ENCODE peak calls at places on chromosomes 16 and 17, in ten cellular contexts. One of them, this sample, is unnamed.

GRCh38 chr16:88510091-88510719 is 57.1 kb downstream of the ZFPM1 start:
- DNase-seq in posterior cingulate gyrus: no peak
- DNase-seq in NCI-H774: no peak
- DNase-seq in stimulated activated CD4-positive, alpha-beta T cell treated with anti-CD3 and anti-CD28 coated beads, TNF-alpha, amount 100 ng/mL, for 1 hour: no peak
- DNase-seq in progenitor cell of endocrine pancreas: no peak
- DNase-seq in GM12878: no peak
- DNase-seq in germinal center: no peak
- DNase-seq in endodermal cell: no peak
- DNase-seq in head of caudate nucleus: no peak
- DNase-seq in activated CD4-positive, alpha-beta T cell treated with anti-CD3 and anti-CD28 coated beads, Interleukin-2, amount 50 U/mL, for 1 hour: no peak
- DNase-seq in this sample: peak

GRCh38 chr16:10067406-10067805 is 114.8 kb downstream of the GRIN2A start:
- DNase-seq in stimulated activated CD4-positive, alpha-beta T cell treated with anti-CD3 and anti-CD28 coated beads, TNF-alpha, amount 100 ng/mL, for 1 hour: no peak
- DNase-seq in activated CD4-positive, alpha-beta T cell treated with anti-CD3 and anti-CD28 coated beads, Interleukin-2, amount 50 U/mL, for 1 hour: no peak
- DNase-seq in GM12878: no peak
- DNase-seq in head of caudate nucleus: no peak
- DNase-seq in progenitor cell of endocrine pancreas: no peak
- DNase-seq in germinal center: no peak
- DNase-seq in NCI-H774: no peak
- DNase-seq in posterior cingulate gyrus: no peak
- DNase-seq in endodermal cell: no peak
- DNase-seq in this sample: peak

GRCh38 chr16:53891409-53892139 is 187.6 kb downstream of the FTO start:
- DNase-seq in progenitor cell of endocrine pancreas: no peak
- DNase-seq in endodermal cell: no peak
- DNase-seq in posterior cingulate gyrus: no peak
- DNase-seq in NCI-H774: no peak
- DNase-seq in activated CD4-positive, alpha-beta T cell treated with anti-CD3 and anti-CD28 coated beads, Interleukin-2, amount 50 U/mL, for 1 hour: no peak
- DNase-seq in stimulated activated CD4-positive, alpha-beta T cell treated with anti-CD3 and anti-CD28 coated beads, TNF-alpha, amount 100 ng/mL, for 1 hour: no peak
- DNase-seq in germinal center: no peak
- DNase-seq in head of caudate nucleus: no peak
- DNase-seq in GM12878: no peak
- DNase-seq in this sample: no peak

GRCh38 chr17:17413215-17413792 is 63.5 kb upstream of the MED9 start:
- DNase-seq in endodermal cell: no peak
- DNase-seq in stimulated activated CD4-positive, alpha-beta T cell treated with anti-CD3 and anti-CD28 coated beads, TNF-alpha, amount 100 ng/mL, for 1 hour: no peak
- DNase-seq in NCI-H774: no peak
- DNase-seq in activated CD4-positive, alpha-beta T cell treated with anti-CD3 and anti-CD28 coated beads, Interleukin-2, amount 50 U/mL, for 1 hour: no peak
- DNase-seq in GM12878: no peak
- DNase-seq in germinal center: no peak
- DNase-seq in head of caudate nucleus: no peak
- DNase-seq in posterior cingulate gyrus: no peak
- DNase-seq in progenitor cell of endocrine pancreas: no peak
- DNase-seq in this sample: no peak

GRCh38 chr16:85675528-85675927 is 13.2 kb downstream of the GINS2 start:
- DNase-seq in germinal center: no peak
- DNase-seq in posterior cingulate gyrus: peak
- DNase-seq in activated CD4-positive, alpha-beta T cell treated with anti-CD3 and anti-CD28 coated beads, Interleukin-2, amount 50 U/mL, for 1 hour: no peak
- DNase-seq in head of caudate nucleus: no peak
- DNase-seq in progenitor cell of endocrine pancreas: no peak
- DNase-seq in GM12878: no peak
- DNase-seq in endodermal cell: no peak
- DNase-seq in NCI-H774: no peak
- DNase-seq in stimulated activated CD4-positive, alpha-beta T cell treated with anti-CD3 and anti-CD28 coated beads, TNF-alpha, amount 100 ng/mL, for 1 hour: no peak
- DNase-seq in this sample: peak

GRCh38 chr17:77208217-77208808 is 67.5 kb downstream of the SEC14L1 start:
- DNase-seq in germinal center: no peak
- DNase-seq in endodermal cell: peak
- DNase-seq in head of caudate nucleus: peak
- DNase-seq in posterior cingulate gyrus: no peak
- DNase-seq in stimulated activated CD4-positive, alpha-beta T cell treated with anti-CD3 and anti-CD28 coated beads, TNF-alpha, amount 100 ng/mL, for 1 hour: no peak
- DNase-seq in progenitor cell of endocrine pancreas: no peak
- DNase-seq in NCI-H774: peak
- DNase-seq in GM12878: no peak
- DNase-seq in activated CD4-positive, alpha-beta T cell treated with anti-CD3 and anti-CD28 coated beads, Interleukin-2, amount 50 U/mL, for 1 hour: no peak
- DNase-seq in this sample: peak

GRCh38 chr17:18248300-18248731 is 10.2 kb downstream of the FLII start:
- DNase-seq in NCI-H774: peak
- DNase-seq in head of caudate nucleus: peak
- DNase-seq in GM12878: no peak
- DNase-seq in activated CD4-positive, alpha-beta T cell treated with anti-CD3 and anti-CD28 coated beads, Interleukin-2, amount 50 U/mL, for 1 hour: peak
- DNase-seq in stimulated activated CD4-positive, alpha-beta T cell treated with anti-CD3 and anti-CD28 coated beads, TNF-alpha, amount 100 ng/mL, for 1 hour: peak
- DNase-seq in progenitor cell of endocrine pancreas: peak
- DNase-seq in germinal center: peak
- DNase-seq in endodermal cell: peak
- DNase-seq in posterior cingulate gyrus: peak
- DNase-seq in this sample: peak

GRCh38 chr17:29124135-29124930 is 55.9 kb downstream of the MYO18A start:
- DNase-seq in head of caudate nucleus: peak
- DNase-seq in endodermal cell: peak
- DNase-seq in stimulated activated CD4-positive, alpha-beta T cell treated with anti-CD3 and anti-CD28 coated beads, TNF-alpha, amount 100 ng/mL, for 1 hour: no peak
- DNase-seq in GM12878: no peak
- DNase-seq in germinal center: peak
- DNase-seq in NCI-H774: peak
- DNase-seq in activated CD4-positive, alpha-beta T cell treated with anti-CD3 and anti-CD28 coated beads, Interleukin-2, amount 50 U/mL, for 1 hour: no peak
- DNase-seq in progenitor cell of endocrine pancreas: no peak
- DNase-seq in posterior cingulate gyrus: no peak
- DNase-seq in this sample: peak

GRCh38 chr17:65307366-65308316 is 170.5 kb downstream of the RGS9 start:
- DNase-seq in stimulated activated CD4-positive, alpha-beta T cell treated with anti-CD3 and anti-CD28 coated beads, TNF-alpha, amount 100 ng/mL, for 1 hour: no peak
- DNase-seq in progenitor cell of endocrine pancreas: no peak
- DNase-seq in NCI-H774: no peak
- DNase-seq in GM12878: no peak
- DNase-seq in posterior cingulate gyrus: no peak
- DNase-seq in head of caudate nucleus: no peak
- DNase-seq in activated CD4-positive, alpha-beta T cell treated with anti-CD3 and anti-CD28 coated beads, Interleukin-2, amount 50 U/mL, for 1 hour: no peak
- DNase-seq in germinal center: no peak
- DNase-seq in endodermal cell: no peak
- DNase-seq in this sample: no peak

GRCh38 chr16:30927789-30928378 is 4.5 kb downstream of the FBXL19 start:
- DNase-seq in endodermal cell: peak
- DNase-seq in activated CD4-positive, alpha-beta T cell treated with anti-CD3 and anti-CD28 coated beads, Interleukin-2, amount 50 U/mL, for 1 hour: no peak
- DNase-seq in posterior cingulate gyrus: peak
- DNase-seq in progenitor cell of endocrine pancreas: peak
- DNase-seq in germinal center: peak
- DNase-seq in stimulated activated CD4-positive, alpha-beta T cell treated with anti-CD3 and anti-CD28 coated beads, TNF-alpha, amount 100 ng/mL, for 1 hour: no peak
- DNase-seq in NCI-H774: peak
- DNase-seq in head of caudate nucleus: peak
- DNase-seq in GM12878: peak
- DNase-seq in this sample: no peak

GRCh38 chr16:88815901-88816589 is 4.3 kb upstream of the APRT start:
- DNase-seq in endodermal cell: peak
- DNase-seq in GM12878: no peak
- DNase-seq in posterior cingulate gyrus: no peak
- DNase-seq in NCI-H774: no peak
- DNase-seq in stimulated activated CD4-positive, alpha-beta T cell treated with anti-CD3 and anti-CD28 coated beads, TNF-alpha, amount 100 ng/mL, for 1 hour: no peak
- DNase-seq in germinal center: peak
- DNase-seq in activated CD4-positive, alpha-beta T cell treated with anti-CD3 and anti-CD28 coated beads, Interleukin-2, amount 50 U/mL, for 1 hour: peak
- DNase-seq in progenitor cell of endocrine pancreas: peak
- DNase-seq in head of caudate nucleus: peak
- DNase-seq in this sample: no peak

GRCh38 chr16:71201556-71201955 is 29.0 kb downstream of the HYDIN start:
- DNase-seq in activated CD4-positive, alpha-beta T cell treated with anti-CD3 and anti-CD28 coated beads, Interleukin-2, amount 50 U/mL, for 1 hour: no peak
- DNase-seq in endodermal cell: no peak
- DNase-seq in GM12878: no peak
- DNase-seq in germinal center: no peak
- DNase-seq in NCI-H774: no peak
- DNase-seq in stimulated activated CD4-positive, alpha-beta T cell treated with anti-CD3 and anti-CD28 coated beads, TNF-alpha, amount 100 ng/mL, for 1 hour: no peak
- DNase-seq in progenitor cell of endocrine pancreas: no peak
- DNase-seq in head of caudate nucleus: no peak
- DNase-seq in posterior cingulate gyrus: no peak
- DNase-seq in this sample: no peak

GRCh38 chr16:4052096-4052495 is 64.1 kb downstream of the ADCY9 start:
- DNase-seq in posterior cingulate gyrus: no peak
- DNase-seq in progenitor cell of endocrine pancreas: no peak
- DNase-seq in endodermal cell: no peak
- DNase-seq in activated CD4-positive, alpha-beta T cell treated with anti-CD3 and anti-CD28 coated beads, Interleukin-2, amount 50 U/mL, for 1 hour: no peak
- DNase-seq in germinal center: no peak
- DNase-seq in head of caudate nucleus: no peak
- DNase-seq in NCI-H774: no peak
- DNase-seq in stimulated activated CD4-positive, alpha-beta T cell treated with anti-CD3 and anti-CD28 coated beads, TNF-alpha, amount 100 ng/mL, for 1 hour: no peak
- DNase-seq in GM12878: no peak
- DNase-seq in this sample: no peak

GRCh38 chr16:51327001-51327400 is 175.9 kb upstream of the SALL1 start:
- DNase-seq in GM12878: no peak
- DNase-seq in germinal center: no peak
- DNase-seq in posterior cingulate gyrus: no peak
- DNase-seq in activated CD4-positive, alpha-beta T cell treated with anti-CD3 and anti-CD28 coated beads, Interleukin-2, amount 50 U/mL, for 1 hour: no peak
- DNase-seq in progenitor cell of endocrine pancreas: no peak
- DNase-seq in NCI-H774: no peak
- DNase-seq in endodermal cell: no peak
- DNase-seq in stimulated activated CD4-positive, alpha-beta T cell treated with anti-CD3 and anti-CD28 coated beads, TNF-alpha, amount 100 ng/mL, for 1 hour: no peak
- DNase-seq in head of caudate nucleus: no peak
- DNase-seq in this sample: peak

GRCh38 chr17:40511136-40511535 is 9.7 kb upstream of the TNS4 start:
- DNase-seq in NCI-H774: no peak
- DNase-seq in head of caudate nucleus: no peak
- DNase-seq in stimulated activated CD4-positive, alpha-beta T cell treated with anti-CD3 and anti-CD28 coated beads, TNF-alpha, amount 100 ng/mL, for 1 hour: no peak
- DNase-seq in GM12878: no peak
- DNase-seq in germinal center: no peak
- DNase-seq in progenitor cell of endocrine pancreas: no peak
- DNase-seq in activated CD4-positive, alpha-beta T cell treated with anti-CD3 and anti-CD28 coated beads, Interleukin-2, amount 50 U/mL, for 1 hour: no peak
- DNase-seq in endodermal cell: no peak
- DNase-seq in posterior cingulate gyrus: no peak
- DNase-seq in this sample: peak

GRCh38 chr16:14423344-14423743 is 206.7 kb downstream of the PARN start:
- DNase-seq in endodermal cell: no peak
- DNase-seq in GM12878: no peak
- DNase-seq in head of caudate nucleus: no peak
- DNase-seq in activated CD4-positive, alpha-beta T cell treated with anti-CD3 and anti-CD28 coated beads, Interleukin-2, amount 50 U/mL, for 1 hour: no peak
- DNase-seq in stimulated activated CD4-positive, alpha-beta T cell treated with anti-CD3 and anti-CD28 coated beads, TNF-alpha, amount 100 ng/mL, for 1 hour: no peak
- DNase-seq in progenitor cell of endocrine pancreas: no peak
- DNase-seq in NCI-H774: no peak
- DNase-seq in posterior cingulate gyrus: no peak
- DNase-seq in germinal center: no peak
- DNase-seq in this sample: no peak

GRCh38 chr16:11768850-11769249 is 26.2 kb upstream of the TXNDC11 start:
- DNase-seq in posterior cingulate gyrus: no peak
- DNase-seq in activated CD4-positive, alpha-beta T cell treated with anti-CD3 and anti-CD28 coated beads, Interleukin-2, amount 50 U/mL, for 1 hour: no peak
- DNase-seq in NCI-H774: no peak
- DNase-seq in endodermal cell: no peak
- DNase-seq in head of caudate nucleus: no peak
- DNase-seq in progenitor cell of endocrine pancreas: no peak
- DNase-seq in germinal center: peak
- DNase-seq in stimulated activated CD4-positive, alpha-beta T cell treated with anti-CD3 and anti-CD28 coated beads, TNF-alpha, amount 100 ng/mL, for 1 hour: no peak
- DNase-seq in GM12878: peak
- DNase-seq in this sample: no peak

GRCh38 chr17:12665263-12666210 is at the start of gene MYOCD:
- DNase-seq in germinal center: peak
- DNase-seq in stimulated activated CD4-positive, alpha-beta T cell treated with anti-CD3 and anti-CD28 coated beads, TNF-alpha, amount 100 ng/mL, for 1 hour: no peak
- DNase-seq in posterior cingulate gyrus: peak
- DNase-seq in activated CD4-positive, alpha-beta T cell treated with anti-CD3 and anti-CD28 coated beads, Interleukin-2, amount 50 U/mL, for 1 hour: no peak
- DNase-seq in NCI-H774: no peak
- DNase-seq in head of caudate nucleus: no peak
- DNase-seq in progenitor cell of endocrine pancreas: peak
- DNase-seq in GM12878: no peak
- DNase-seq in endodermal cell: peak
- DNase-seq in this sample: no peak

GRCh38 chr17:78356163-78356713 is 3.6 kb downstream of the SOCS3 start:
- DNase-seq in endodermal cell: peak
- DNase-seq in stimulated activated CD4-positive, alpha-beta T cell treated with anti-CD3 and anti-CD28 coated beads, TNF-alpha, amount 100 ng/mL, for 1 hour: peak
- DNase-seq in NCI-H774: no peak
- DNase-seq in head of caudate nucleus: peak
- DNase-seq in posterior cingulate gyrus: peak
- DNase-seq in germinal center: peak
- DNase-seq in GM12878: peak
- DNase-seq in activated CD4-positive, alpha-beta T cell treated with anti-CD3 and anti-CD28 coated beads, Interleukin-2, amount 50 U/mL, for 1 hour: peak
- DNase-seq in progenitor cell of endocrine pancreas: no peak
- DNase-seq in this sample: peak

GRCh38 chr16:67198238-67198734 is 645 bp upstream of the ELMO3 start:
- DNase-seq in progenitor cell of endocrine pancreas: no peak
- DNase-seq in NCI-H774: no peak
- DNase-seq in head of caudate nucleus: peak
- DNase-seq in endodermal cell: peak
- DNase-seq in activated CD4-positive, alpha-beta T cell treated with anti-CD3 and anti-CD28 coated beads, Interleukin-2, amount 50 U/mL, for 1 hour: no peak
- DNase-seq in germinal center: peak
- DNase-seq in posterior cingulate gyrus: peak
- DNase-seq in stimulated activated CD4-positive, alpha-beta T cell treated with anti-CD3 and anti-CD28 coated beads, TNF-alpha, amount 100 ng/mL, for 1 hour: no peak
- DNase-seq in GM12878: no peak
- DNase-seq in this sample: peak

GRCh38 chr17:50473901-50474300 is 4.8 kb upstream of the RSAD1 start:
- DNase-seq in progenitor cell of endocrine pancreas: no peak
- DNase-seq in GM12878: no peak
- DNase-seq in activated CD4-positive, alpha-beta T cell treated with anti-CD3 and anti-CD28 coated beads, Interleukin-2, amount 50 U/mL, for 1 hour: no peak
- DNase-seq in posterior cingulate gyrus: peak
- DNase-seq in endodermal cell: no peak
- DNase-seq in germinal center: no peak
- DNase-seq in head of caudate nucleus: no peak
- DNase-seq in stimulated activated CD4-positive, alpha-beta T cell treated with anti-CD3 and anti-CD28 coated beads, TNF-alpha, amount 100 ng/mL, for 1 hour: no peak
- DNase-seq in NCI-H774: no peak
- DNase-seq in this sample: no peak

GRCh38 chr17:3963214-3964201 is 729 bp downstream of the ATP2A3 start:
- DNase-seq in head of caudate nucleus: no peak
- DNase-seq in posterior cingulate gyrus: no peak
- DNase-seq in progenitor cell of endocrine pancreas: no peak
- DNase-seq in germinal center: peak
- DNase-seq in endodermal cell: peak
- DNase-seq in GM12878: no peak
- DNase-seq in activated CD4-positive, alpha-beta T cell treated with anti-CD3 and anti-CD28 coated beads, Interleukin-2, amount 50 U/mL, for 1 hour: peak
- DNase-seq in NCI-H774: no peak
- DNase-seq in stimulated activated CD4-positive, alpha-beta T cell treated with anti-CD3 and anti-CD28 coated beads, TNF-alpha, amount 100 ng/mL, for 1 hour: peak
- DNase-seq in this sample: no peak

GRCh38 chr16:4517812-4518211 is 20.8 kb downstream of the CDIP1 start:
- DNase-seq in NCI-H774: no peak
- DNase-seq in head of caudate nucleus: peak
- DNase-seq in stimulated activated CD4-positive, alpha-beta T cell treated with anti-CD3 and anti-CD28 coated beads, TNF-alpha, amount 100 ng/mL, for 1 hour: no peak
- DNase-seq in progenitor cell of endocrine pancreas: peak
- DNase-seq in posterior cingulate gyrus: peak
- DNase-seq in endodermal cell: peak
- DNase-seq in germinal center: no peak
- DNase-seq in GM12878: no peak
- DNase-seq in activated CD4-positive, alpha-beta T cell treated with anti-CD3 and anti-CD28 coated beads, Interleukin-2, amount 50 U/mL, for 1 hour: no peak
- DNase-seq in this sample: no peak

GRCh38 chr17:17505151-17505550 is 9.0 kb upstream of the RASD1 start:
- DNase-seq in activated CD4-positive, alpha-beta T cell treated with anti-CD3 and anti-CD28 coated beads, Interleukin-2, amount 50 U/mL, for 1 hour: no peak
- DNase-seq in progenitor cell of endocrine pancreas: no peak
- DNase-seq in endodermal cell: no peak
- DNase-seq in posterior cingulate gyrus: peak
- DNase-seq in head of caudate nucleus: no peak
- DNase-seq in germinal center: no peak
- DNase-seq in NCI-H774: no peak
- DNase-seq in GM12878: no peak
- DNase-seq in stimulated activated CD4-positive, alpha-beta T cell treated with anti-CD3 and anti-CD28 coated beads, TNF-alpha, amount 100 ng/mL, for 1 hour: no peak
- DNase-seq in this sample: no peak

GRCh38 chr16:10668322-10669045 is 26.2 kb downstream of the TEKT5 start:
- DNase-seq in NCI-H774: no peak
- DNase-seq in posterior cingulate gyrus: no peak
- DNase-seq in stimulated activated CD4-positive, alpha-beta T cell treated with anti-CD3 and anti-CD28 coated beads, TNF-alpha, amount 100 ng/mL, for 1 hour: no peak
- DNase-seq in progenitor cell of endocrine pancreas: no peak
- DNase-seq in GM12878: no peak
- DNase-seq in endodermal cell: peak
- DNase-seq in germinal center: peak
- DNase-seq in activated CD4-positive, alpha-beta T cell treated with anti-CD3 and anti-CD28 coated beads, Interleukin-2, amount 50 U/mL, for 1 hour: peak
- DNase-seq in head of caudate nucleus: peak
- DNase-seq in this sample: peak

GRCh38 chr17:17535957-17536356 is 39.8 kb upstream of the RASD1 start:
- DNase-seq in progenitor cell of endocrine pancreas: no peak
- DNase-seq in head of caudate nucleus: peak
- DNase-seq in endodermal cell: no peak
- DNase-seq in GM12878: no peak
- DNase-seq in posterior cingulate gyrus: peak
- DNase-seq in activated CD4-positive, alpha-beta T cell treated with anti-CD3 and anti-CD28 coated beads, Interleukin-2, amount 50 U/mL, for 1 hour: no peak
- DNase-seq in NCI-H774: no peak
- DNase-seq in germinal center: no peak
- DNase-seq in stimulated activated CD4-positive, alpha-beta T cell treated with anti-CD3 and anti-CD28 coated beads, TNF-alpha, amount 100 ng/mL, for 1 hour: no peak
- DNase-seq in this sample: peak

GRCh38 chr17:62782730-62783260 is 25.3 kb downstream of the MARCHF10 start:
- DNase-seq in head of caudate nucleus: no peak
- DNase-seq in progenitor cell of endocrine pancreas: no peak
- DNase-seq in GM12878: no peak
- DNase-seq in endodermal cell: no peak
- DNase-seq in stimulated activated CD4-positive, alpha-beta T cell treated with anti-CD3 and anti-CD28 coated beads, TNF-alpha, amount 100 ng/mL, for 1 hour: no peak
- DNase-seq in germinal center: no peak
- DNase-seq in posterior cingulate gyrus: no peak
- DNase-seq in activated CD4-positive, alpha-beta T cell treated with anti-CD3 and anti-CD28 coated beads, Interleukin-2, amount 50 U/mL, for 1 hour: no peak
- DNase-seq in NCI-H774: no peak
- DNase-seq in this sample: no peak

GRCh38 chr16:64292953-64293352 is 828.9 kb downstream of the CDH11 start:
- DNase-seq in germinal center: no peak
- DNase-seq in endodermal cell: no peak
- DNase-seq in posterior cingulate gyrus: no peak
- DNase-seq in stimulated activated CD4-positive, alpha-beta T cell treated with anti-CD3 and anti-CD28 coated beads, TNF-alpha, amount 100 ng/mL, for 1 hour: no peak
- DNase-seq in GM12878: no peak
- DNase-seq in NCI-H774: no peak
- DNase-seq in head of caudate nucleus: no peak
- DNase-seq in activated CD4-positive, alpha-beta T cell treated with anti-CD3 and anti-CD28 coated beads, Interleukin-2, amount 50 U/mL, for 1 hour: no peak
- DNase-seq in progenitor cell of endocrine pancreas: no peak
- DNase-seq in this sample: no peak

This sample was measured in fibroblast of gingiva.